ENCODE peak calls at places on chromosomes 4 and X, in five cellular contexts. One of them, this sample, is unnamed.

GRCh38 chr4:139808381-139809206 is 143.0 kb downstream of the MGST2 start:
- DNase-seq in H1: no peak
- DNase-seq in neuronal stem cell: peak
- DNase-seq in mesendoderm: no peak
- DNase-seq in H9: no peak
- DNase-seq in this sample: peak

GRCh38 chr4:16207409-16207808 is 18.9 kb downstream of the TAPT1 start:
- DNase-seq in H1: no peak
- DNase-seq in neuronal stem cell: no peak
- DNase-seq in H9: no peak
- DNase-seq in mesendoderm: no peak
- DNase-seq in this sample: no peak

GRCh38 chrX:112113460-112113859 is 30.9 kb upstream of the TRPC5 start:
- DNase-seq in H9: no peak
- DNase-seq in H1: no peak
- DNase-seq in neuronal stem cell: no peak
- DNase-seq in mesendoderm: no peak
- DNase-seq in this sample: no peak

GRCh38 chrX:18394477-18394876 is 30.9 kb upstream of the CDKL5 start:
- DNase-seq in neuronal stem cell: no peak
- DNase-seq in mesendoderm: no peak
- DNase-seq in H1: no peak
- DNase-seq in H9: no peak
- DNase-seq in this sample: no peak

GRCh38 chr4:143341186-143341755 is 4.6 kb downstream of the GAB1 start:
- DNase-seq in neuronal stem cell: no peak
- DNase-seq in H1: no peak
- DNase-seq in H9: no peak
- DNase-seq in mesendoderm: no peak
- DNase-seq in this sample: no peak

GRCh38 chr4:24274401-24275035 is 309.8 kb downstream of the DHX15 start:
- DNase-seq in mesendoderm: no peak
- DNase-seq in neuronal stem cell: no peak
- DNase-seq in H9: no peak
- DNase-seq in H1: no peak
- DNase-seq in this sample: peak

GRCh38 chr4:100168521-100168920 is 21.7 kb downstream of the DDIT4L start:
- DNase-seq in neuronal stem cell: no peak
- DNase-seq in H1: no peak
- DNase-seq in mesendoderm: no peak
- DNase-seq in H9: no peak
- DNase-seq in this sample: peak

GRCh38 chrX:17373337-17373736 is 1.7 kb upstream of the NHS start:
- DNase-seq in H1: no peak
- DNase-seq in H9: no peak
- DNase-seq in neuronal stem cell: no peak
- DNase-seq in mesendoderm: no peak
- DNase-seq in this sample: no peak

GRCh38 chr4:8066336-8066931 is 92.2 kb downstream of the ABLIM2 start:
- DNase-seq in H9: no peak
- DNase-seq in mesendoderm: no peak
- DNase-seq in neuronal stem cell: no peak
- DNase-seq in H1: no peak
- DNase-seq in this sample: no peak

GRCh38 chr4:165031436-165032211 is at the start of gene TRIM60:
- DNase-seq in neuronal stem cell: no peak
- DNase-seq in H1: no peak
- DNase-seq in mesendoderm: no peak
- DNase-seq in H9: no peak
- DNase-seq in this sample: no peak

GRCh38 chrX:123959281-123960063 is 2.0 kb upstream of the STAG2 start:
- DNase-seq in mesendoderm: peak
- DNase-seq in H1: no peak
- DNase-seq in neuronal stem cell: peak
- DNase-seq in H9: no peak
- DNase-seq in this sample: no peak

GRCh38 chr4:10239982-10240654 is 123.5 kb upstream of the WDR1 start:
- DNase-seq in neuronal stem cell: no peak
- DNase-seq in H1: no peak
- DNase-seq in mesendoderm: no peak
- DNase-seq in H9: no peak
- DNase-seq in this sample: no peak

GRCh38 chrX:23855569-23855968 is 52.2 kb downstream of the APOO start:
- DNase-seq in H9: no peak
- DNase-seq in mesendoderm: no peak
- DNase-seq in H1: no peak
- DNase-seq in neuronal stem cell: no peak
- DNase-seq in this sample: no peak

GRCh38 chrX:150792949-150793527 is 99.8 kb downstream of the MTMR1 start:
- DNase-seq in H1: no peak
- DNase-seq in neuronal stem cell: no peak
- DNase-seq in H9: no peak
- DNase-seq in mesendoderm: no peak
- DNase-seq in this sample: no peak

GRCh38 chr4:165131247-165131832 is 18.7 kb upstream of the TMEM192 start:
- DNase-seq in H1: peak
- DNase-seq in neuronal stem cell: peak
- DNase-seq in mesendoderm: peak
- DNase-seq in H9: peak
- DNase-seq in this sample: peak

GRCh38 chr4:42281324-42282020 is 115.8 kb upstream of the SHISA3 start:
- DNase-seq in H1: no peak
- DNase-seq in neuronal stem cell: no peak
- DNase-seq in H9: no peak
- DNase-seq in mesendoderm: no peak
- DNase-seq in this sample: no peak

GRCh38 chr4:4734425-4734824 is 125.0 kb upstream of the MSX1 start:
- DNase-seq in H9: no peak
- DNase-seq in mesendoderm: no peak
- DNase-seq in H1: no peak
- DNase-seq in neuronal stem cell: no peak
- DNase-seq in this sample: no peak

GRCh38 chr4:60724623-60725022 is 475.5 kb upstream of the ADGRL3 start:
- DNase-seq in H1: no peak
- DNase-seq in mesendoderm: peak
- DNase-seq in neuronal stem cell: no peak
- DNase-seq in H9: no peak
- DNase-seq in this sample: peak

GRCh38 chr4:26325191-26325590 is 4.4 kb downstream of the RBPJ start:
- DNase-seq in H1: no peak
- DNase-seq in H9: no peak
- DNase-seq in mesendoderm: peak
- DNase-seq in neuronal stem cell: no peak
- DNase-seq in this sample: peak

GRCh38 chrX:13364230-13364629 is 44.4 kb upstream of the ATXN3L start:
- DNase-seq in H1: no peak
- DNase-seq in neuronal stem cell: no peak
- DNase-seq in mesendoderm: no peak
- DNase-seq in H9: no peak
- DNase-seq in this sample: no peak

GRCh38 chr4:183449193-183449888 is 4.9 kb downstream of the CDKN2AIP start:
- DNase-seq in H1: no peak
- DNase-seq in neuronal stem cell: no peak
- DNase-seq in H9: no peak
- DNase-seq in mesendoderm: no peak
- DNase-seq in this sample: peak

GRCh38 chr4:163895369-163896005 is 401.0 kb downstream of the TMA16 start:
- DNase-seq in neuronal stem cell: no peak
- DNase-seq in H1: no peak
- DNase-seq in mesendoderm: no peak
- DNase-seq in H9: no peak
- DNase-seq in this sample: no peak

GRCh38 chr4:96652158-96652557 is 812.3 kb downstream of the PDHA2 start:
- DNase-seq in mesendoderm: no peak
- DNase-seq in H1: no peak
- DNase-seq in H9: no peak
- DNase-seq in neuronal stem cell: no peak
- DNase-seq in this sample: no peak

DNA sequence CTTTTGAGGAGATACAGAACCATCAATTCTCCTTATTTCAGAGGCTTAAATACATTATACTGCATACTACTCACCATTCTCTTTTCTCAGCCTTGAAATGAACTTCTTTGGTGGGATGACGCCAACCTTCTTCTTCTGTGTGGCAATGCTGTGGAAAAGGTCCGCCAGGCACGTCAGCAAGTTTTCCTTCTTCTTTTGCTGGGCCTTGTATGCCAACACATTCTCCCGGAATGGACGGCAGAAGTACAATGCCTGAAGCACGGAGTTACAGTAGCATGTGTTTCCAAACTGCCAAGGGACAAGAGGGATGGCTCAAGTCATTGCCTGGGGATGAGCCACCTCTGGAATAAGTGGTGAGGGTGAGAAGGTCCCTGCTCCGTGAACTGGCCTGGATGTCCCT is 31.2 kb downstream of the USP46 start:
- DNase-seq in H9: no peak
- DNase-seq in mesendoderm: no peak
- DNase-seq in neuronal stem cell: no peak
- DNase-seq in H1: no peak
- DNase-seq in this sample: no peak
- H3K23ac ChIP-seq in H9: no peak
- H3K23ac ChIP-seq in mesendoderm: no peak
- H3K23ac ChIP-seq in neuronal stem cell: no peak
- H3K23ac ChIP-seq in H1: no peak
- H3K23ac ChIP-seq in this sample: no peak

DNA sequence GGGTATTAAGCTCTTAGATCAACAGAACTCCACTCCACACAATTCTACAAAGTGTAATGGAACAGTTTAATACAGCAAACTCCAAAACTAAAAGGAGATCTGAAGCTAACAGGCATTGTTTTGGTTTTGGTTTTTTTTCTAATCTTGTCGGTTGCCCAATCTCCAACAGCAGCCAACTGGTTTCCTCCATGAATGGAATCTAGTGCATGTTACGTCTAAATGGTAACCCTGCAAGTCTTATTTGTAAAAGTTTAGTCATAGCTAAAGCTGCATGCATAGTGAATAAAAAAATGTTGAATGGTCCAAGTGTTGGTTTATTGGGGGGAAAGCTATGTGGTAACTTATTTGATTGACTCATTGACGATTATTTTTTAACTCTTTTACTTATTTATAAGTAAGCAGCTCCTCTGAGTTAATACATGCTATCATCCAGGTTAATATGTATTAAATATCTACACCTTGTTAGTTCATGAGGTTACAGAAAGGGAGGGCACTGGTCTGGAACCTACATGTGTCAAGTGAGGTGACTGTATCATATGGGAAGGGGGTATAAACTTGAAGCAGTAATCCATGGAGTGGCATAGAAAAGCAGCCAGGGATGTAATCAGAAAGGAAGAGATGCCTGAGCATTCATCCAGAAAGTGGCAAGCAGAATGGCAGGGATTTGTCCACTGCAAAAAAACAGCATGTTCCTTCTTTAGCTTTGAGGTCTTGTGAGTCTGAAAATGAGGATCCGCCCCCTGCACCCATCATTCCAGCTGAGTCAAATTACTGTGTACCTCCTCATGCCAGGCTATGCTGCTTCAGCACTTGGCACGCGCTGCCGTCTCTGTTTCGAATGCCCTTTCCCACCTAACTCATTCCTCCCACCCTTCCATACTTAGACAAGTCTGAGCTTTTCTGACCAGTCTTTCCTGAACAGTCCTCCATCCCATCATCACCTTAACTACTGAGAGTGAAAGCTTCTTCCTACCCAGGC is 81.7 kb downstream of the PDGFC start:
- DNase-seq in mesendoderm: no peak
- DNase-seq in H1: no peak
- DNase-seq in H9: no peak
- DNase-seq in neuronal stem cell: no peak
- DNase-seq in this sample: peak
- H3K23ac ChIP-seq in mesendoderm: no peak
- H3K23ac ChIP-seq in H1: no peak
- H3K23ac ChIP-seq in H9: no peak
- H3K23ac ChIP-seq in neuronal stem cell: no peak
- H3K23ac ChIP-seq in this sample: peak

DNA sequence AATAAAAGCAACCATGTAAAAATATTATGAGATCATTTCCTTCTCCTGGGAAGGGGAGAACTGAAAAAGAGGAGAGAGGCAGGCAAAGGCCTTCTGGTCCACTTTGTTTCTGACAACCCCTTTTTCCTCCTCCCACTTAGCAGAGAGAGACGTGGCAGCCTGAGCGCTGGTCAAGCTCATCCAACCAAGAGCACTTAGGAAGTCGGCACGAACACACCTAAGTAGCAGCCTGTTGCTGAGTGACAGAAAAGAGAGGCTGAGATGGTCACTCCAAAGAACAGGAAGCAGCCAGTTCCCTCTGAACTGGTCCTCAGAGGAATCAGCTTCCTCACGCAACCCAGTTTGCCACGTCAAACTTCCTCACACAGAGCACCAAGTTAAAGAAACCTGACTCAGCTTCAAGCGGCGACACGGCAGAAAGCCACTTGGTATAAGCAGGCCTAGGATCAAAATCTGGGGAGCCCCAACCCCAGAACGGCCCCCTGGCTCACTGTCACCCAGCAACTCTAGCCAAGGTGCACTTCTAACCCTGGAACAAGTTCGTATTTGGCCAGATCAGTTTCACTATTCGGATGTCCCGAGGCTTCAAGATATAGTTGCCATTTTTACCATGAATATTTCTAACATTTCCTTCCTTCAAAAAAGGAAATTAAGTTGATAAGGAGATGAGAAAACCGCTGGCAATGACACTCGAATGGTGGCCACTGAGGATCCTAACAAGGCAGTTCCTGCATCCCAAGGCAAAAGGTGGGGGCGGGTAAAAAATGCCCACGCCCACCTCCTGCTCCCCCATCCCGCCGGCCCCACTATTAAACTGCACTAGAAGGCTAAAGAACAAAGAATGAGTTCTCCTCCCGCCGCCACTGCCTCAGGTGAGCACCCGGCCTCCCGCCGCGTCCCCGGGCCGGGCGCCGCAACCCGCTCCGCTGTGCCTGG is 698 bp downstream of the SEC24D start:
- DNase-seq in mesendoderm: peak
- DNase-seq in H9: peak
- DNase-seq in H1: no peak
- DNase-seq in neuronal stem cell: peak
- DNase-seq in this sample: peak
- H3K23ac ChIP-seq in mesendoderm: peak
- H3K23ac ChIP-seq in H9: no peak
- H3K23ac ChIP-seq in H1: no peak
- H3K23ac ChIP-seq in neuronal stem cell: peak
- H3K23ac ChIP-seq in this sample: peak

GRCh38 chr4:173530326-173531062 is 465 bp upstream of the HAND2 start:
- DNase-seq in neuronal stem cell: no peak
- DNase-seq in H1: no peak
- DNase-seq in mesendoderm: no peak
- DNase-seq in H9: no peak
- DNase-seq in this sample: no peak

GRCh38 chr4:173527103-173527876 is 2.7 kb downstream of the HAND2 start:
- DNase-seq in neuronal stem cell: no peak
- DNase-seq in H9: peak
- DNase-seq in H1: peak
- DNase-seq in mesendoderm: peak
- DNase-seq in this sample: no peak

GRCh38 chr4:173526724-173527102 is 3.3 kb downstream of the HAND2 start:
- DNase-seq in H1: no peak
- DNase-seq in H9: no peak
- DNase-seq in neuronal stem cell: no peak
- DNase-seq in mesendoderm: no peak
- DNase-seq in this sample: no peak

GRCh38 chr4:173529505-173530325 is at the start of gene HAND2:
- DNase-seq in mesendoderm: peak
- DNase-seq in H1: peak
- DNase-seq in neuronal stem cell: peak
- DNase-seq in H9: peak
- DNase-seq in this sample: peak

GRCh38 chr4:173528378-173529321 is 1.4 kb downstream of the HAND2 start:
- DNase-seq in mesendoderm: peak
- DNase-seq in H9: peak
- DNase-seq in neuronal stem cell: peak
- DNase-seq in H1: peak
- DNase-seq in this sample: no peak
- H3K23ac ChIP-seq in mesendoderm: no peak
- H3K23ac ChIP-seq in H9: no peak
- H3K23ac ChIP-seq in neuronal stem cell: no peak
- H3K23ac ChIP-seq in H1: no peak
- H3K23ac ChIP-seq in this sample: no peak